ENCODE peak calls at places on chromosomes 1 and 21, in six cellular contexts. G is coronary artery, B is EH, C is psoas muscle, M is HFF-Myc, K is Right ventricle myocardium superior. R is an unnamed sample.

GRCh38 chr21:46545363-46545762 is 59.5 kb downstream of the S100B start:
- DNase-seq in C (no peak), G (no peak), M (no peak), B (peak), K (no peak), R (no peak)

GRCh38 chr21:44890338-44890931 is 16.9 kb upstream of the PTTG1IP start:
- DNase-seq in C (peak), M (no peak), B (no peak), K (peak), G (no peak), R (no peak)

GRCh38 chr1:93602101-93602500 is 79.5 kb downstream of the BCAR3 start:
- DNase-seq in K (no peak), G (no peak), M (no peak), C (no peak), B (no peak), R (no peak)

GRCh38 chr1:150429805-150430204 is 57.4 kb upstream of the TARS2 start:
- DNase-seq in C (no peak), B (peak), K (no peak), G (no peak), M (no peak), R (no peak)

GRCh38 chr1:63935553-63935952 is 161.7 kb downstream of the ROR1 start:
- DNase-seq in K (no peak), C (no peak), M (no peak), G (no peak), B (no peak), R (no peak)

GRCh38 chr1:52436817-52437216 is 32.4 kb downstream of the PRPF38A start:
- DNase-seq in K (no peak), B (no peak), G (no peak), M (no peak), C (no peak), R (no peak)

GRCh38 chr1:88983791-88984552 is 8.5 kb downstream of the KYAT3 start:
- DNase-seq in K (no peak), C (no peak), G (no peak), M (no peak), B (peak), R (no peak)

GRCh38 chr1:1597275-1597930 is 2.5 kb downstream of the FNDC10 start:
- DNase-seq in G (no peak), M (no peak), B (peak), C (no peak), K (peak), R (no peak)

GRCh38 chr21:46081022-46081861 is 16.7 kb upstream of the COL6A2 start:
- DNase-seq in G (peak), M (no peak), K (no peak), B (peak), C (no peak), R (no peak)

GRCh38 chr21:17789085-17789484 is 30.1 kb downstream of the C21orf91 start:
- DNase-seq in C (no peak), M (no peak), K (no peak), G (no peak), B (no peak), R (no peak)

GRCh38 chr1:15414450-15414823 is 4.7 kb downstream of the EFHD2 start:
- DNase-seq in G (no peak), B (no peak), C (no peak), K (no peak), M (no peak), R (peak)

GRCh38 chr21:38911523-38912354 is 106.0 kb downstream of the ETS2 start:
- DNase-seq in K (no peak), B (no peak), M (no peak), G (no peak), C (no peak), R (no peak)

GRCh38 chr1:223421025-223421424 is 27.8 kb downstream of the CCDC185 start:
- DNase-seq in B (no peak), K (no peak), C (no peak), M (no peak), G (no peak), R (no peak)

GRCh38 chr1:163378554-163378953 is 56.8 kb downstream of the NUF2 start:
- DNase-seq in M (no peak), G (no peak), K (no peak), B (no peak), C (no peak), R (no peak)

GRCh38 chr1:41515131-41515678 is 30.7 kb upstream of the EDN2 start:
- DNase-seq in G (no peak), K (no peak), C (no peak), M (no peak), B (no peak), R (no peak)

GRCh38 chr1:214670098-214670497 is 67.1 kb downstream of the CENPF start:
- DNase-seq in C (peak), M (peak), K (peak), B (peak), G (no peak), R (peak)

GRCh38 chr1:115130786-115131185 is 41.5 kb upstream of the TSPAN2 start:
- DNase-seq in C (no peak), M (no peak), B (no peak), K (no peak), G (no peak), R (no peak)

GRCh38 chr1:220788146-220788545 is 1.4 kb downstream of the MTARC1 start:
- DNase-seq in K (no peak), G (no peak), M (no peak), C (no peak), B (no peak), R (no peak)

GRCh38 chr1:17081439-17081838 is 27.6 kb upstream of the SDHB start:
- DNase-seq in G (no peak), B (no peak), M (no peak), C (no peak), K (no peak), R (peak)

GRCh38 chr1:197733324-197733723 is 42.0 kb downstream of the DENND1B start:
- DNase-seq in B (no peak), G (no peak), C (no peak), K (no peak), M (no peak), R (no peak)

GRCh38 chr1:66271216-66271903 is 262.6 kb upstream of the SGIP1 start:
- DNase-seq in M (peak), B (peak), K (peak), C (peak), G (peak), R (peak)

R was measured in pancreas.